ENCODE peak calls at places on chromosomes 3 and 15, in four cellular contexts. D, P, L and N are unnamed samples.

GRCh38 chr3:187813198-187813597 is 67.9 kb upstream of the BCL6 start:
- DNase-seq in P (no peak), L (no peak), D (no peak), N (no peak)

GRCh38 chr3:139131951-139132350 is 87.3 kb upstream of the PRR23C start:
- DNase-seq in D (no peak), L (no peak), P (no peak), N (no peak)

GRCh38 chr15:78052545-78052944 is 25.0 kb downstream of the TBC1D2B start:
- DNase-seq in L (no peak), P (no peak), D (no peak), N (no peak)

GRCh38 chr3:9298236-9298635 is 48.8 kb upstream of the SRGAP3 start:
- DNase-seq in P (no peak), D (no peak), L (no peak), N (no peak)

GRCh38 chr3:16030342-16030741 is 144.1 kb upstream of the GALNT15 start:
- DNase-seq in P (no peak), D (no peak), L (no peak), N (no peak)

GRCh38 chr3:5057857-5058324 is 64.2 kb upstream of the ARL8B start:
- DNase-seq in P (peak), L (peak), D (peak), N (peak)

GRCh38 chr3:39780352-39780751 is 29.1 kb upstream of the MYRIP start:
- DNase-seq in L (no peak), D (no peak), P (no peak), N (no peak)

GRCh38 chr15:100163961-100164360 is 177.8 kb downstream of the ADAMTS17 start:
- DNase-seq in D (no peak), L (no peak), P (no peak), N (no peak)

GRCh38 chr15:76161153-76162049 is 101.6 kb downstream of the TMEM266 start:
- DNase-seq in D (no peak), L (no peak), P (no peak), N (no peak)

GRCh38 chr3:125240496-125240895 is 27.9 kb upstream of the SLC12A8 start:
- DNase-seq in D (no peak), P (no peak), L (no peak), N (no peak)

GRCh38 chr3:43296565-43296964 is 10.2 kb downstream of the SNRK start:
- DNase-seq in L (no peak), P (no peak), D (no peak), N (no peak)

GRCh38 chr15:70257047-70257446 is 159.3 kb upstream of the TLE3 start:
- DNase-seq in P (no peak), L (no peak), D (no peak), N (no peak)

GRCh38 chr3:160649596-160649995 is 27.4 kb upstream of the ARL14 start:
- DNase-seq in L (no peak), D (no peak), P (no peak), N (no peak)

GRCh38 chr3:4531478-4532025 is 38.4 kb downstream of the ITPR1 start:
- DNase-seq in P (no peak), D (no peak), L (no peak), N (no peak)

GRCh38 chr3:153463895-153464294 is 301.9 kb downstream of the RAP2B start:
- DNase-seq in L (no peak), D (peak), P (no peak), N (no peak)

GRCh38 chr3:100662113-100662823 is 47.0 kb upstream of the TFG start:
- DNase-seq in P (no peak), D (no peak), L (no peak), N (no peak)

GRCh38 chr15:39304201-39304841 is 276.6 kb upstream of the THBS1 start:
- DNase-seq in P (no peak), D (no peak), L (no peak), N (no peak)

GRCh38 chr3:37608061-37608702 is 253.5 kb upstream of the CTDSPL start:
- DNase-seq in D (no peak), L (no peak), P (peak), N (no peak)

GRCh38 chr15:83709246-83709645 is 55.3 kb downstream of the ADAMTSL3 start:
- DNase-seq in L (no peak), D (no peak), P (no peak), N (no peak)

GRCh38 chr3:156518726-156519125 is 36.2 kb downstream of the SSR3 start:
- DNase-seq in P (no peak), D (no peak), L (no peak), N (no peak)

GRCh38 chr15:69749797-69750196 is 297.2 kb downstream of the RPLP1 start:
- DNase-seq in D (no peak), L (no peak), P (no peak), N (no peak)

GRCh38 chr15:97189152-97189551 is 771.4 kb upstream of the ARRDC4 start:
- DNase-seq in D (no peak), P (no peak), L (no peak), N (no peak)

GRCh38 chr15:100779331-100780207 is 100.1 kb upstream of the ALDH1A3 start:
- DNase-seq in L (no peak), D (no peak), P (no peak), N (peak)

GRCh38 chr3:39144095-39144747 is 9.2 kb downstream of the CSRNP1 start:
- DNase-seq in L (peak), D (no peak), P (no peak), N (no peak)

GRCh38 chr15:55627730-55628368 is 39.7 kb upstream of the PYGO1 start:
- DNase-seq in L (no peak), P (peak), D (no peak), N (no peak)

GRCh38 chr15:85316244-85316934 is 64.0 kb upstream of the AKAP13 start:
- DNase-seq in L (no peak), D (no peak), P (peak), N (peak)

GRCh38 chr3:89654031-89654430 is 546.6 kb downstream of the EPHA3 start:
- DNase-seq in D (no peak), P (no peak), L (no peak), N (no peak)

GRCh38 chr15:53256043-53256442 is 465.9 kb upstream of the ONECUT1 start:
- DNase-seq in D (no peak), L (no peak), P (no peak), N (no peak)

GRCh38 chr3:37453393-37454391 is 279.3 kb upstream of the LRRFIP2 start:
- DNase-seq in D (no peak), P (peak), L (peak), N (peak)

GRCh38 chr15:68990755-68991500 is 23.6 kb upstream of the NOX5 start:
- DNase-seq in L (no peak), P (no peak), D (no peak), N (no peak)

GRCh38 chr3:165837058-165837525 is at the start of gene BCHE:
- DNase-seq in D (no peak), L (no peak), P (no peak), N (no peak)

GRCh38 chr3:134708671-134709070 is 57.8 kb upstream of the KY start:
- DNase-seq in P (no peak), L (no peak), D (no peak), N (no peak)

GRCh38 chr15:31304736-31305365 is 21.8 kb upstream of the KLF13 start:
- DNase-seq in P (no peak), L (peak), D (no peak), N (peak)

GRCh38 chr3:111577798-111578685 is 17.1 kb downstream of the ZBED2 start:
- DNase-seq in L (peak), P (peak), D (peak), N (no peak)

GRCh38 chr3:37952564-37952963 is 38.0 kb upstream of the VILL start:
- DNase-seq in L (no peak), D (no peak), P (no peak), N (no peak)

GRCh38 chr3:123489400-123490004 is 40.6 kb upstream of the ADCY5 start:
- DNase-seq in P (peak), L (peak), D (no peak), N (peak)

GRCh38 chr3:187261541-187261969 is 30.0 kb downstream of the MASP1 start:
- DNase-seq in P (no peak), D (no peak), L (no peak), N (no peak)

DNA sequence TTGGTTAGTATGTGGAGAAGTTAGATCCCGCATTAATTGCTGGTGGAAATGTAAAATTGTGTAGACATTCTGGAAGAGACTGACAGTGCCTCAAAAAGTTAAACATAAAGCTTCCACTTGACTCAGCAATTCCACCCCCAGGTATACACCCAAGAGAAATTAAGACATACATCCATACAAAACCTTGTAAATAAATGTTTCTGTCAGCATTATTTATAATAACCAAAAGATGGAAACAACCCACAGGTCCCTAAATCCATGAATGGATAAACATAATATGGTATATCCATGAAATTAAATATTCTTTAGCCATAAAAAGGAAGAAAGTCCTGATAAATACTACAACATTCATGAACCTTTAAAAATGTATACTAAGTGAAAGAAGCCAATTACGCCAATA is 817.4 kb downstream of the NTRK3 start:
- DNase-seq in P (no peak), L (no peak), D (no peak), N (no peak)
- TF ChIP-seq TCF12 in P (no peak), L (no peak), D (no peak), N (no peak)

DNA sequence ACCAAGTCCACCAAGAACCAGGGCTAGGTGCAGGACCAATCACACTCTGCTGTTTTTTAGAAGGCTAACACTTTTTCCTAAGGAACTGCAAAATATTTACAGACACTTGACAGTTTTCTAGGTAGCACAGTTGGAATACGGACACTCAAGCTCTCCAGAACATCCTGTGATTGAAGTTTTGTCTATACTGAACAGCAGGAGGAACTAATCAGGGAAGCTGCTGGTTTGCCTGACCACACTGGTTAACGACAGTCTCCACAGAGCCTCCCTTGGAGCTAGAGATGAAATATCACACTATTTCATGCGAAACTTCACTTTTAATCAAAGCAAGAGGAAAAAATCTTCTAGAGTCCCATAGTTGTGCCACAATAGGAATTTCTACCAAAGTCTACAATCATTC is 449.8 kb upstream of the KCNMB2 start:
- DNase-seq in L (no peak), P (no peak), D (no peak), N (no peak)
- TF ChIP-seq TCF12 in L (no peak), P (no peak), D (no peak), N (no peak)

GRCh38 chr3:67104388-67104787 is 106.3 kb downstream of the KBTBD8 start:
- DNase-seq in D (no peak), P (no peak), L (no peak), N (no peak)

GRCh38 chr3:67106874-67107273 is 108.8 kb downstream of the KBTBD8 start:
- DNase-seq in L (no peak), P (no peak), D (no peak), N (no peak)

GRCh38 chr3:67113802-67114407 is 115.8 kb downstream of the KBTBD8 start:
- DNase-seq in D (peak), P (peak), L (peak), N (peak)

GRCh38 chr3:67109651-67110204 is 111.6 kb downstream of the KBTBD8 start:
- DNase-seq in D (no peak), P (peak), L (peak), N (no peak)
- TF ChIP-seq TCF12 in D (no peak), P (no peak), L (no peak), N (no peak)

GRCh38 chr3:46665763-46666470 is 27.6 kb downstream of the ALS2CL start:
- DNase-seq in D (no peak), L (peak), P (no peak), N (peak)
- TF ChIP-seq TCF12 in D (no peak), L (no peak), P (no peak), N (no peak)

GRCh38 chr3:41176554-41176953 is 22.8 kb upstream of the CTNNB1 start:
- DNase-seq in L (no peak), P (no peak), D (no peak), N (no peak)
- TF ChIP-seq TCF12 in L (no peak), P (no peak), D (no peak), N (no peak)

GRCh38 chr3:193569119-193569518 is 14.4 kb upstream of the ATP13A4 start:
- DNase-seq in P (no peak), L (no peak), D (no peak), N (no peak)

GRCh38 chr3:193574488-193575072 is 18.4 kb upstream of the OPA1 start:
- DNase-seq in L (no peak), P (no peak), D (no peak), N (no peak)

GRCh38 chr3:193573403-193573802 is 18.7 kb upstream of the ATP13A4 start:
- DNase-seq in L (no peak), D (no peak), P (no peak), N (no peak)

GRCh38 chr3:193572426-193572908 is 17.8 kb upstream of the ATP13A4 start:
- DNase-seq in D (no peak), P (peak), L (peak), N (no peak)
- TF ChIP-seq TCF12 in D (no peak), P (no peak), L (no peak), N (no peak)

GRCh38 chr15:74768771-74769342 is 13.0 kb upstream of the CSK start:
- DNase-seq in P (peak), D (no peak), L (peak), N (peak)
- TF ChIP-seq TCF12 in P (no peak), D (no peak), L (no peak), N (no peak)

GRCh38 chr3:24013843-24014242 is 68.8 kb downstream of the NR1D2 start:
- DNase-seq in P (no peak), D (no peak), L (no peak), N (no peak)
- TF ChIP-seq TCF12 in P (no peak), D (no peak), L (no peak), N (no peak)

GRCh38 chr15:67973846-67974245 is 80.3 kb upstream of the PIAS1 start:
- DNase-seq in L (no peak), P (no peak), D (no peak), N (no peak)

GRCh38 chr15:67981118-67981685 is 72.9 kb upstream of the PIAS1 start:
- DNase-seq in D (no peak), L (no peak), P (no peak), N (no peak)

GRCh38 chr15:67980171-67980570 is 73.9 kb upstream of the PIAS1 start:
- DNase-seq in P (no peak), D (no peak), L (no peak), N (no peak)

GRCh38 chr15:67979281-67979680 is 74.8 kb upstream of the PIAS1 start:
- DNase-seq in P (no peak), D (no peak), L (no peak), N (no peak)

GRCh38 chr15:67977690-67978089 is 76.4 kb upstream of the PIAS1 start:
- DNase-seq in P (no peak), D (no peak), L (no peak), N (no peak)
- TF ChIP-seq TCF12 in P (no peak), D (no peak), L (no peak), N (no peak)

DNA sequence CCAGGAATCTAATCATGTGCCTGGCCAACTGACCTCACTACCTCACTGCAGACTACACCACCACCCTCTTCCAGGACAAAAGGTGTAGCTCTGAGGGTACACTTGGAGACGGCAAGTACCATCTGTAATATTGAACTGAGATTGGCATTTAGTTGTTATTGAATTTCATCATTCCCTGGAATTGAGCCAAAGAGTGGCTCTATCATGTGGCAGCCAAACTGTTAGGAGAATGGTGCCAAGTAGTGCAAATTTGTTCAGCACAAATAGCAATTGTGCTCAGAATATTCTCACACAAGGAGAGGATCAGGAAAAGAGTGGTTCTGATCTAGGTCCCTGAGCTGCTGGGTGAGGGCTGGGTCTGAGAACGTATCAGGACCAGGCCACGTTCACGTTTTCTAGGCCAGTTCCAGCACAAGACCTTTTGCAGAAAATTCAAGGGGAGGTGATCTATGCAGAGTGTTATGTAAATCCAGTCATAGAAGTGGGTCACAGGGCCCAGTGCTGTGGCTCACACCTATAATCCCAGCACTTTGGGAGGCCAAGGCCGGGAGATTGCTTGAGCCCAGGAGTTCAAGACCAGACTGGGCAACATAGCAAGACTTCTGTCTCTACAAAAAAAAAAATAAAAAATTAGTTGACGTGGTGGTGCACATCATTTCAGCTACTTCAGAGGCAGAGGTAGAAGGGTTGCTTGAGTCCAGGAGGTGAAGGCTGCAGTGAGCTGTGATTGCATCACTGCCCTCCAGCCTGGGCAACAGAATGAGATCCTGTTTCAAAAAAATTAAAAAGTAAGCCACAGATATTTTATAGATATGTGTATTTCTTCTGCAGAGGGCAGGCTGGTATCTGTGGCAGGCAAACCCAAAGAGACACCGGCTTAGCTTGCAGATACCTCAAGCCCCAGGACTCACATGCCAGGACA is 31.9 kb upstream of the CFAP161 start:
- DNase-seq in L (no peak), P (no peak), D (no peak), N (no peak)
- TF ChIP-seq TCF12 in L (no peak), P (no peak), D (no peak), N (no peak)